ENCODE peak calls at places on chromosomes 11 and 22, in nine cellular contexts. Z is A549, T is stomach, U is H1, M is tibial nerve, G is ovary, A is transverse colon, X is SK-N-SH, W is HepG2. H is an unnamed sample.

GRCh38 chr22:22404598-22405284 is 103.8 kb downstream of the ZNF280B start:
- DNase-seq in Z (no peak), T (no peak), U (no peak), M (no peak), G (no peak), A (no peak), X (no peak), W (no peak), H (no peak)

GRCh38 chr11:1994121-1994520 is 3.5 kb downstream of the H19 start:
- DNase-seq in Z (no peak), T (no peak), U (peak), M (no peak), G (peak), A (no peak), X (no peak), W (no peak), H (no peak)

GRCh38 chr11:37812281-37812880 is 1214.3 kb upstream of the RAG2 start:
- DNase-seq in Z (no peak), T (no peak), U (no peak), M (no peak), G (no peak), A (no peak), X (no peak), W (no peak), H (no peak)

GRCh38 chr11:18265949-18266348 is at the start of gene SAA1:
- DNase-seq in Z (no peak), T (no peak), U (no peak), M (no peak), G (no peak), A (no peak), X (no peak), W (no peak), H (no peak)

GRCh38 chr11:99505831-99506230 is 485.1 kb downstream of the CNTN5 start:
- DNase-seq in Z (no peak), T (no peak), U (no peak), M (no peak), G (no peak), A (no peak), X (no peak), W (no peak), H (no peak)

GRCh38 chr11:130911306-130911705 is 5.0 kb downstream of the SNX19 start:
- DNase-seq in Z (no peak), T (no peak), U (no peak), M (no peak), G (no peak), A (no peak), X (no peak), W (no peak), H (no peak)

GRCh38 chr11:67354314-67355022 is 1.1 kb upstream of the POLD4 start:
- DNase-seq in Z (peak), T (peak), U (no peak), M (no peak), G (peak), A (peak), X (no peak), W (peak), H (peak)

GRCh38 chr11:64042301-64042700 is 6.6 kb downstream of the FLRT1 start:
- DNase-seq in Z (no peak), T (no peak), U (no peak), M (no peak), G (no peak), A (no peak), X (no peak), W (peak), H (no peak)

GRCh38 chr11:129881570-129882170 is 13.7 kb downstream of the NFRKB start:
- DNase-seq in Z (peak), T (peak), U (peak), M (no peak), G (no peak), A (no peak), X (peak), W (peak), H (no peak)

GRCh38 chr11:118606157-118606843 is 1.1 kb upstream of the PHLDB1 start:
- DNase-seq in Z (no peak), T (peak), U (no peak), M (no peak), G (peak), A (no peak), X (no peak), W (no peak), H (peak)

GRCh38 chr22:23404689-23405365 is 175.3 kb downstream of the IGLL1 start:
- DNase-seq in Z (no peak), T (peak), U (peak), M (no peak), G (peak), A (no peak), X (no peak), W (peak), H (peak)

GRCh38 chr11:45997599-45997998 is 75.1 kb downstream of the LARGE2 start:
- DNase-seq in Z (no peak), T (no peak), U (no peak), M (no peak), G (no peak), A (no peak), X (no peak), W (no peak), H (no peak)

GRCh38 chr22:37896939-37897338 is 9.2 kb upstream of the MICALL1 start:
- DNase-seq in Z (no peak), T (no peak), U (no peak), M (no peak), G (no peak), A (no peak), X (no peak), W (no peak), H (no peak)

GRCh38 chr22:28864878-28865596 is 18.3 kb upstream of the ZNRF3 start:
- DNase-seq in Z (no peak), T (no peak), U (no peak), M (no peak), G (no peak), A (no peak), X (no peak), W (peak), H (peak)

GRCh38 chr11:47161134-47161854 is 15.4 kb downstream of the ARFGAP2 start:
- DNase-seq in Z (peak), T (peak), U (peak), M (peak), G (peak), A (peak), X (peak), W (peak), H (no peak)

GRCh38 chr11:5553347-5553746 is 5.0 kb upstream of the OR52H1 start:
- DNase-seq in Z (no peak), T (no peak), U (no peak), M (no peak), G (no peak), A (no peak), X (no peak), W (no peak), H (no peak)
- TF ChIP-seq EP300 in Z (no peak), T (no peak), U (no peak), M (no peak), G (no peak), A (no peak), X (no peak), W (no peak), H (no peak)

DNA sequence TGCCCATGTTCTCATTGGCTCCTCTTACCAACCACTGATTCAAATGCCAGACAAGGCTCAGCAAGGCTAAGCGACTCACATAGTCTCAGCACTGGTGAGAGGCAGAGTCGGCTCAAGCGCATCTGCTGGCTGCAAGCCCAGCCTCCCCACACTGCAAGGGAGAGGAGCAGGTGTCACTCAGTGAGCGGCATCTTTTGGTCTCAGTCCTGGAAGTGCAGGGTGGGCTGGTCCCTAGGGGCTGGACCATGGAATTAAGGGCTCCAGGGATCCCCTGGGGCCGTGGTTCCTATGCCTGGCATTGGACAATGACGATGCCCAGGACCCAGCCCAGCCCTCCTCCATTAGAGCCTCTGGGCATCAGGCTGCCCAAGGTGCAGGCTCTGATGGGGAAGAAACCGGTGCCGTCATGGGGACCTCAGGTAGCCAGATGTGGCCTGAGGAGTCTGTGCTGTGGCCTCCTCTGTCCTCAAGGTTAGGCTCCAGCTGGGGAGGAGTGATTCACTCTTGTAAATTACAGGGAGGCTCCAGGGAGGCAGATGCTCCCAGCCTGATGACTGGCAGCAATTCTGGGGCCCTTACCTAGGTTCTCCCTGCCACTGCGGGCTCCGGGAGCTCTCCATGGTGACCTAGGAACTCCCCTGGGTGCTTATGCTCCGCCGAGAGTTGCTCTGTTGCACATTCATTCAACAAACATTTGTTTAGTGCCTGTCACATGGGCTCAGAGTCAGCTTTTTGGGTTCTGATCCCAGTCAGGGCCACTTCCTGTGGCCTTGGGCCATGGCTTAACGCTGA is 28.0 kb downstream of the FADS2 start:
- DNase-seq in Z (no peak), T (no peak), U (no peak), M (no peak), G (no peak), A (no peak), X (no peak), W (no peak), H (no peak)
- TF ChIP-seq EP300 in Z (no peak), T (no peak), U (no peak), M (no peak), G (no peak), A (no peak), X (no peak), W (no peak), H (no peak)

DNA sequence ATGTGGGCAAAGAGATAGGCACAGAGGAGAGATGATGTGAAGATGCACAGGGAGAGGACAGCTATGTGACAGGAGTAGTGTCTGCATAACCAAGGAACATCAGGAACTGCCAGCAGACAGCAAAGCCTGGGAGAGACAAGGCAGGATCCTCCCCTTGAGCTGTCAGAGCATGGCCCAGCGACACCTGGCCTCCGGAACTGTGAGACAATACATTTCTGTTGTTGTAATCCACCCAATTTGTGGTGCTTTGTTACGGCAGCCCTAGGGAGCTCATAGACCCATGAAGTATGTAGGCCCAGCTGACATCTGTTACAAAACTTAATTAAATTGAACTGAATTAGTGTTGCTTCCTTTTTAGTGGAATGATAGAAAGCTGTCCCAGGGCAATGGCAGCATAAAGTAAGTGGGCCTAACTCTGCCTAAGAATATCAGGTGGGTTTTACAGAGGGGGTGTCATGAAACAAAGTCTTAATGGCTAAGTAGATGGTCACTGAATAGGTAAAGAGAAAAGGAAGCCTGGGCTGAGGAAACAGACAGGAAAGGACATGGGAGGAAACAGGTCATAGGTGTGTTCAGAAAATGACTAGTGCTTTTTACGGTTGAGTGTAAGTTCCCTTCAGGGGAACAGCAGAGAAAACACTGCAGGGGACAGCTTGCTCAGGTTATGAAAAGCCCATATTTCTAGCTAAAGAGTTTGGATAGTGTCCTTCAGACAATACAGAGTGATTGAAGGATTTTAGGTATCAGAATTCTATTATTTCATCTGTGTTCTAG is 24.8 kb downstream of the RASSF10 start:
- DNase-seq in Z (no peak), T (no peak), U (no peak), M (no peak), G (no peak), A (no peak), X (peak), W (no peak), H (no peak)
- TF ChIP-seq EP300 in Z (no peak), T (no peak), U (no peak), M (no peak), G (no peak), A (no peak), X (peak), W (no peak), H (no peak)

DNA sequence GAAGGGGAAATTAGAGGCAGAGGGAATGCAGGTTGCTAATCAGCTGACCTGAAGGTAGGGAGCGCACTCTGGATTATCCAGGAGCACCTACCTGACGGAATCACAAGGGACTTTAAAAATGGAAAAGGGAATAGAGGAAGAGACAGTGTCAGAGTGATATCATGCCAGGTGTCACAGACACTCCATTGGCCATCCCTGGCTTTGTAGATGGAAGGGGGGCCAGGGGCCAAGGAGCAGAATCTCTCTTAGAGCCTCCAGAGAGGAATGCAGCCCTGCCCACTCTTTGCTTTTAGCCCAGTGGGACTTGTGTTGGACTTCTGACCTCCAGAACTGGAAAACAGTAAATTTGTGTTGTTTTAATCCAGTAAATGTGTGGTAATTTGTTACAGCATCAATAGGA is 37.9 kb downstream of the DKK3 start:
- DNase-seq in Z (no peak), T (peak), U (peak), M (no peak), G (no peak), A (no peak), X (no peak), W (no peak), H (no peak)
- TF ChIP-seq EP300 in Z (no peak), T (no peak), U (no peak), M (no peak), G (no peak), A (no peak), X (no peak), W (no peak), H (no peak)

GRCh38 chr11:8328231-8328794 is 64.6 kb upstream of the LMO1 start:
- DNase-seq in Z (no peak), T (no peak), U (no peak), M (no peak), G (no peak), A (no peak), X (no peak), W (no peak), H (no peak)

GRCh38 chr11:8326337-8326736 is 62.7 kb upstream of the LMO1 start:
- DNase-seq in Z (no peak), T (no peak), U (no peak), M (no peak), G (no peak), A (no peak), X (no peak), W (no peak), H (no peak)

GRCh38 chr11:8329336-8329735 is 65.7 kb upstream of the LMO1 start:
- DNase-seq in Z (no peak), T (no peak), U (no peak), M (no peak), G (no peak), A (no peak), X (no peak), W (no peak), H (no peak)

GRCh38 chr11:8328848-8329330 is 65.2 kb upstream of the LMO1 start:
- DNase-seq in Z (peak), T (peak), U (peak), M (peak), G (peak), A (peak), X (peak), W (peak), H (no peak)

GRCh38 chr11:8327761-8328192 is 64.1 kb upstream of the LMO1 start:
- DNase-seq in Z (no peak), T (no peak), U (no peak), M (no peak), G (no peak), A (no peak), X (no peak), W (no peak), H (no peak)
- TF ChIP-seq EP300 in Z (no peak), T (no peak), U (no peak), M (no peak), G (no peak), A (no peak), X (no peak), W (no peak), H (no peak)

H was measured in suprapubic skin.